ENCODE peak calls at places on chromosomes 16 and 17, in five cellular contexts. B is HepG2, N is neural progenitor cell, X is kidney, V is HCT116. R is an unnamed sample.

GRCh38 chr16:22075043-22075757 is 17.1 kb upstream of the VWA3A start:
- DNase-seq in V (no peak), X (no peak), N (no peak), B (no peak), R (no peak)

GRCh38 chr16:10878644-10879498 is 1.9 kb downstream of the CIITA start:
- DNase-seq in V (no peak), B (no peak), N (peak; percentile 24), X (peak; percentile 90), R (peak; percentile 67)

GRCh38 chr16:10961231-10961630 is 16.9 kb downstream of the CLEC16A start:
- DNase-seq in N (no peak), B (no peak), V (no peak), X (no peak), R (no peak)

GRCh38 chr16:85372627-85373372 is 240.3 kb upstream of the GSE1 start:
- DNase-seq in B (peak; percentile 16), V (no peak), N (no peak), X (peak; percentile 79), R (peak; percentile 47)

GRCh38 chr17:60439501-60439900 is 17.2 kb downstream of the CHCT1 start:
- DNase-seq in X (no peak), V (no peak), B (peak; percentile 12), N (no peak), R (no peak)

GRCh38 chr17:6323626-6324356 is 111.1 kb downstream of the AIPL1 start:
- DNase-seq in X (no peak), V (peak; percentile 70), N (no peak), B (no peak), R (no peak)

GRCh38 chr17:75476274-75476673 is 19.8 kb downstream of the TMEM94 start:
- DNase-seq in B (no peak), V (no peak), X (peak; percentile 80), N (no peak), R (no peak)

GRCh38 chr16:2009791-2010510 is at the start of gene ZNF598:
- DNase-seq in N (peak; percentile 96), X (peak; percentile 95), B (peak; percentile 73), V (peak; percentile 60), R (peak; percentile 79)

GRCh38 chr16:72785886-72786285 is 262.0 kb downstream of the ZFHX3 start:
- DNase-seq in N (no peak), X (no peak), V (no peak), B (no peak), R (no peak)

GRCh38 chr16:3023415-3023668 is 400 bp downstream of the HCFC1R1 start:
- DNase-seq in B (no peak), N (no peak), V (peak; percentile 73), X (no peak), R (no peak)

GRCh38 chr17:77506371-77506991 is 365.7 kb downstream of the SEC14L1 start:
- DNase-seq in B (no peak), X (no peak), N (no peak), V (no peak), R (no peak)

GRCh38 chr17:79888009-79888540 is 48.8 kb upstream of the CBX4 start:
- DNase-seq in X (no peak), B (no peak), N (no peak), V (no peak), R (no peak)
- H3K4me1 ChIP-seq in X (no peaks in the 10 kb centered on the region), B (peaks cover 17% of the 10 kb centered on the region), N (no peaks in the 10 kb centered on the region), V (peaks cover 12% of the 10 kb centered on the region), R (no peaks in the 10 kb centered on the region)

GRCh38 chr17:57726213-57726612 is 18.9 kb downstream of the CCDC182 start:
- DNase-seq in V (no peak), N (no peak), B (no peak), X (no peak), R (no peak)

GRCh38 chr17:57724729-57725125 is 20.4 kb downstream of the CCDC182 start:
- DNase-seq in V (no peak), B (no peak), X (no peak), N (no peak), R (no peak)

GRCh38 chr17:57722704-57723043 is 22.4 kb downstream of the CCDC182 start:
- DNase-seq in X (no peak), N (no peak), V (no peak), B (no peak), R (no peak)

GRCh38 chr17:57723427-57724037 is 21.6 kb downstream of the CCDC182 start:
- DNase-seq in N (no peak), X (no peak), V (no peak), B (no peak), R (no peak)

DNA sequence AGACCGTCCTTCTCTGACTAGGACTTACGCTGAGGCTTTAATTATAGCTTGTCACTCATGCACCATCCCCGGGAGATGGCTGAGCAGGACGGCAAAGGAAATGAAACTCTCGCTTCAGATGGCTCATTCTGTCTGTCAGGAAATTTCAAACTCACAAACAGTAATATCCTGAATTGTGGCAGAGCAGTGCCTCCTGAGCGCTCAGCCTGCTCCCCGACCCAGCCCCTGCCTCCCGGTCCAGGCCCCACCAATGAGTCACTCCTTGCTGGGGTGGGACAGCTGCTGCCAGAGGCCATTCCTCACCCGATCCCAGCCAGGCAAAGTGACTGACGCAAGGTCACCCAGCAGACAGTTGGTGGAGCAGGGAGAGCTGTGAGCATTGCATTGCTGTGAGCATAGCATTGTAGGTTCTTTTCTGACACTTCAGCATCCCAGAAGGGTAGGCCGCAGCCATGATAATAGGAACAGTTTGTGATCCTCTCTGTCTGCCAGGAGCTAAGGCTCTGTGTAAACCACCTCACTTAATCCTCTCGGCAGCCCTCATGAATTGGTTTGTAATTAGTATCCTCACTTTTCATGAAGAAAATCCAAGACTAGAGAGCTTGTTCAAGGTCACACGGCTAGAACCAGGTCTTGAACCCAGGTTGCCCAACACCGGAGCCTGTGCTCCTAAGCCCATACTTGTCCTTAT is 20.9 kb downstream of the CCDC182 start:
- DNase-seq in V (no peak), B (no peak), X (no peak), N (no peak), R (no peak)
- H3K27ac ChIP-seq in V (no peak overlapping the region), B (no peak overlapping the region), X (no peak overlapping the region), N (no peak overlapping the region), R (no peak overlapping the region)

DNA sequence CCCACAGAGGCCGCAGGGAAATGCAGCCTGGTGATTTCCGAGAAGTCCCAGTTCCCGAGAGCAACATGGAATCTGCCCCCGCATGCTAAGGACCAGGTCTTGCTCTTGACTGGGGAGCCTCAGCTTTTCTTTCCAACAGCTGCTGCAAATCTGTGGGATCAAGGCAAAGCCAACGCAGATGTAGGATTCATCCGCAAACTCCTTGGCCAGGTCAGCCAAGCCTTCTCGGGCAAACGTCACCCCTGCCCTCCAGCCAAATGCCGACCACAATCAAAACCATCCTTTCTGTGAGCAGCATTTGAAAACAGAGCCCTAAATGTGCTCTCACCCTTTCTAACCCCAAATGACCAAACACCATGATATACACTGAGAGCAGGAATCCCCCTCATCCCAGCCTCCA is 54.0 kb downstream of the MRM3 start:
- DNase-seq in N (no peak), B (no peak), V (no peak), X (no peak), R (no peak)
- H3K9ac ChIP-seq in N (no peak overlapping the region), B (no peak overlapping the region), V (no peak overlapping the region), X (no peak overlapping the region), R (peak overlapping the region; percentile 7)

GRCh38 chr16:29982560-29983419 is 9.1 kb downstream of the TAOK2 start:
- DNase-seq in B (no peak), X (no peak), N (no peak), V (no peak), R (no peak)
- H3K4me1 ChIP-seq in B (no peaks in the 10 kb centered on the region), X (peaks cover 4% of the 10 kb centered on the region), N (no peaks in the 10 kb centered on the region), V (no peaks in the 10 kb centered on the region), R (no peaks in the 10 kb centered on the region)

R was measured in colonic mucosa.